ENCODE peak calls at places on chromosomes 13 and 19, in nine cellular contexts. J, V, T, G, F, E, R, H and I are unnamed samples.

GRCh38 chr19:29514525-29515232 is 11.1 kb upstream of the VSTM2B start:
- DNase-seq in J (no peak), V (no peak), T (no peak), G (no peak), F (no peak), E (no peak), R (no peak), H (peak; percentile 59), I (no peak)

GRCh38 chr13:48975926-48976676 is 389 bp downstream of the FNDC3A start:
- DNase-seq in J (peak; percentile 90), V (peak; percentile 79), T (peak; percentile 93), G (peak; percentile 75), F (peak; percentile 90), E (peak; percentile 85), R (peak; percentile 40), H (peak; percentile 83), I (peak; percentile 80)

GRCh38 chr19:6073858-6074708 is 36.2 kb downstream of the RFX2 start:
- DNase-seq in J (no peak), V (no peak), T (no peak), G (no peak), F (no peak), E (no peak), R (no peak), H (no peak), I (no peak)

GRCh38 chr13:48349525-48349924 is 46.0 kb downstream of the RB1 start:
- DNase-seq in J (no peak), V (no peak), T (no peak), G (no peak), F (no peak), E (no peak), R (no peak), H (no peak), I (no peak)

GRCh38 chr19:6750062-6750461 is 10.6 kb downstream of the TRIP10 start:
- DNase-seq in J (peak; percentile 86), V (no peak), T (no peak), G (no peak), F (no peak), E (peak; percentile 75), R (no peak), H (no peak), I (peak; percentile 52)

GRCh38 chr13:38905861-38906260 is 84.8 kb downstream of the STOML3 start:
- DNase-seq in J (no peak), V (no peak), T (no peak), G (no peak), F (no peak), E (no peak), R (no peak), H (no peak), I (no peak)

GRCh38 chr13:24865158-24865557 is 101.2 kb downstream of the RNF17 start:
- DNase-seq in J (no peak), V (no peak), T (no peak), G (peak; percentile 4), F (no peak), E (no peak), R (no peak), H (no peak), I (no peak)

GRCh38 chr13:79549355-79550106 is 68.6 kb downstream of the NDFIP2 start:
- DNase-seq in J (no peak), V (no peak), T (no peak), G (peak; percentile 38), F (no peak), E (no peak), R (no peak), H (no peak), I (no peak)

GRCh38 chr13:34013061-34013460 is 195.1 kb downstream of the RFC3 start:
- DNase-seq in J (no peak), V (no peak), T (no peak), G (no peak), F (no peak), E (no peak), R (no peak), H (no peak), I (no peak)

GRCh38 chr19:1253514-1254080 is 5.2 kb downstream of the MIDN start:
- DNase-seq in J (no peak), V (peak; percentile 88), T (no peak), G (peak; percentile 88), F (no peak), E (no peak), R (no peak), H (peak; percentile 79), I (no peak)

GRCh38 chr13:113507564-113508210 is 17.2 kb upstream of the DCUN1D2 start:
- DNase-seq in J (no peak), V (no peak), T (no peak), G (no peak), F (no peak), E (no peak), R (no peak), H (no peak), I (no peak)

GRCh38 chr19:30153326-30154210 is 211.5 kb downstream of the URI1 start:
- DNase-seq in J (no peak), V (no peak), T (no peak), G (no peak), F (no peak), E (no peak), R (no peak), H (no peak), I (no peak)

GRCh38 chr19:16660763-16661479 is at the start of gene TMEM38A:
- DNase-seq in J (peak; percentile 71), V (peak; percentile 77), T (peak; percentile 85), G (no peak), F (peak; percentile 50), E (peak; percentile 62), R (no peak), H (no peak), I (peak; percentile 43)

GRCh38 chr19:40813182-40813581 is 14.2 kb downstream of the EGLN2 start:
- DNase-seq in J (no peak), V (no peak), T (no peak), G (no peak), F (peak; percentile 22), E (no peak), R (no peak), H (no peak), I (peak; percentile 63)

GRCh38 chr13:113650731-113651148 is 7.3 kb downstream of the ATP4B start:
- DNase-seq in J (peak; percentile 33), V (no peak), T (no peak), G (no peak), F (peak; percentile 4), E (peak; percentile 10), R (no peak), H (no peak), I (no peak)

GRCh38 chr13:103187621-103188020 is 121.4 kb upstream of the SLC10A2 start:
- DNase-seq in J (no peak), V (peak; percentile 49), T (no peak), G (no peak), F (no peak), E (no peak), R (no peak), H (no peak), I (no peak)

GRCh38 chr19:8578642-8579265 is 1.5 kb upstream of the MYO1F start:
- DNase-seq in J (peak; percentile 82), V (peak; percentile 87), T (peak; percentile 87), G (peak; percentile 53), F (peak; percentile 74), E (peak; percentile 78), R (peak; percentile 40), H (peak; percentile 69), I (peak; percentile 79)

GRCh38 chr13:53250272-53250875 is 221.8 kb downstream of the OLFM4 start:
- DNase-seq in J (no peak), V (peak; percentile 90), T (no peak), G (peak; percentile 72), F (peak; percentile 22), E (no peak), R (no peak), H (peak; percentile 65), I (no peak)

GRCh38 chr13:113928701-113929627 is 44.9 kb downstream of the C13orf46 start:
- DNase-seq in J (peak; percentile 91), V (peak; percentile 50), T (peak; percentile 91), G (peak; percentile 69), F (peak; percentile 93), E (peak; percentile 90), R (peak; percentile 82), H (no peak), I (no peak)

DNA sequence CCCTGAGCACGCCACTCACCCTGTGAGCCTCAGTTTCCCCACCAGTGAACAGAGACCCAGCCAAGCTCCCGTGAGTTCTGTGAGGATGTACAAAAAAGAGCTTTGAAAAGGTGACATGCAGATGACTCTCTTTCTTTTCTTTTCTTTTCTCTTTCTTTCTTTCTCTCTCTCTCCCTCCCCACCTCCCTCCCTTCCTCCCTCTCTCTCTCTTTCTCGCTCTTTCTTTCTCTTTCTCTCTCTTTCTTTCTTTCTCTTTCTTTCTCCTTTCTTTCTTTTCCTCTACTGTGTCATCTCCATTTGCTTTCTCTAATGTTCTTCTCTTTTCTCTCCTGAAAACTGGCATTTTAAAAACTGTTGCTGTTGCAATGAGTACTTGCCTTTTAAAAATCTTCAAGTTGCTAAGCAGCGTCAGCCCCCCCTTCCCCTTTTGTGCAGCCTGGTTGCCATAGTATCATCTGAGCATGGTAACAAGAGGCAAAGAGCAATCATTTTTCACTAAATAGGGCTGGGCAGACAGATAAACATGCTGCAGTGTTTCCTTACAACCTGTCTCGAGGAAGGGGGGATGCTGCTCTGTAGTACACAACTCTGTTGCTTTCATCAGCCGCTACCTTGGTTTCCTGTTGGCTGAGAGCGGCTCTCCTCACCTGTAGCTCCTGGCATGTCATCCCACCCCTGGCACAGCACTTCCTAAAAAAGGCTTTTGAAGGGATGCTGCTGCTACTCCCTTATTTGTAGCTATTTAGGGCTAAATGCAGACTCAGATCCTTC is 108.7 kb upstream of the MBNL2 start:
- DNase-seq in J (no peak), V (peak; percentile 63), T (no peak), G (no peak), F (no peak), E (no peak), R (no peak), H (no peak), I (no peak)
- H3K27ac ChIP-seq in J (peak overlapping the region; percentile 85), V (no peak overlapping the region), T (no peak overlapping the region), G (no peak overlapping the region), F (no peak overlapping the region), E (peak overlapping the region; percentile 64), R (peak overlapping the region; percentile 47), H (peak overlapping the region; percentile 24), I (no peak overlapping the region)

GRCh38 chr19:18771328-18772242 is 19.5 kb downstream of the COMP start:
- DNase-seq in J (no peak), V (no peak), T (peak; percentile 71), G (no peak), F (no peak), E (no peak), R (no peak), H (no peak), I (no peak)
- TF ChIP-seq CTCF in J (no peak), V (peak; percentile 38), T (no peak), G (peak; percentile 22), F (no peak), E (no peak), R (no peak), H (no peak), I (no peak)

DNA sequence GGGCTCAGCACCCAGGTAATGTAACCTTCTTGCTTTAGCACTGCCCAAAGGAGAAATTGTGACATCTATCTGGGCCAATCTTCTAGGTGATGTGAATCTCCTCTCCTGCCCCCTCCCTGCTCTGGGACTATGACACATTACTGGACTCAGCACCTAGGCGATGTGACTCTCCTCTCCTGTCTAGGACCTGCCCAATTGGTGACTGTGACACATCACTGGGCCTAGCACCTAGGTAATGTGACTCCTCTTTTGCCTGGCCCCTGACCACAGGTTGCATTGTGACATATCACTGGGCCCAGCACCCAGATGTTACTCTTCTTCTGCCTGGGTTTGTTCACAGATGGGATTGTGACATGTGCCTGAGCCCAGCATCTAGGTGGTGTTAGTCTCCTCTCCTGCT is 45.0 kb downstream of the ZNF85 start:
- DNase-seq in J (no peak), V (no peak), T (no peak), G (no peak), F (no peak), E (no peak), R (no peak), H (no peak), I (no peak)
- H3K9me3 ChIP-seq in J (no peaks in the 10 kb centered on the region), V (no peaks in the 10 kb centered on the region), T (no peaks in the 10 kb centered on the region), G (peaks cover 36% of the 10 kb centered on the region), F (no peaks in the 10 kb centered on the region), E (no peaks in the 10 kb centered on the region), R (no peaks in the 10 kb centered on the region), H (no peaks in the 10 kb centered on the region), I (peaks cover 20% of the 10 kb centered on the region)

GRCh38 chr13:30175166-30175565 is 132.2 kb downstream of the KATNAL1 start:
- DNase-seq in J (no peak), V (no peak), T (no peak), G (no peak), F (no peak), E (no peak), R (no peak), H (no peak), I (no peak)
- H3K27ac ChIP-seq in J (no peak overlapping the region), V (no peak overlapping the region), T (no peak overlapping the region), G (no peak overlapping the region), F (no peak overlapping the region), E (no peak overlapping the region), R (no peak overlapping the region), H (no peak overlapping the region), I (no peak overlapping the region)